ENCODE peak calls at places on chromosomes 1 and 21, in six cellular contexts. H is bronchial epithelial cell, I is lower leg skin, Q is cardiac fibroblast, R is upper lobe of right lung, O is psoas muscle. Z is an unnamed sample.

GRCh38 chr1:162040657-162041056 is 17.0 kb upstream of the OLFML2B start:
- DNase-seq in R (no peak), H (peak; percentile 65), Q (peak; percentile 67), I (no peak), O (no peak), Z (no peak)

GRCh38 chr21:16578912-16579311 is 849.1 kb downstream of the USP25 start:
- DNase-seq in H (no peak), Q (no peak), I (no peak), R (no peak), O (no peak), Z (no peak)

GRCh38 chr21:27132270-27132669 is 165.4 kb upstream of the ADAMTS5 start:
- DNase-seq in H (no peak), I (no peak), Q (peak; percentile 61), O (no peak), R (no peak), Z (no peak)

GRCh38 chr1:221530791-221531190 is 211.1 kb downstream of the DUSP10 start:
- DNase-seq in O (no peak), Q (no peak), R (no peak), I (no peak), H (no peak), Z (no peak)

GRCh38 chr1:46546210-46546609 is 5.2 kb downstream of the KNCN start:
- DNase-seq in R (no peak), H (no peak), I (no peak), O (no peak), Q (no peak), Z (no peak)

GRCh38 chr1:55781944-55782482 is 566.8 kb upstream of the USP24 start:
- DNase-seq in R (no peak), Q (peak; percentile 75), I (no peak), O (no peak), H (peak; percentile 77), Z (no peak)

GRCh38 chr1:60281360-60281932 is 207.9 kb upstream of the C1orf87 start:
- DNase-seq in Q (peak; percentile 93), R (no peak), I (peak; percentile 88), H (peak; percentile 87), O (peak; percentile 35), Z (peak; percentile 34)

GRCh38 chr1:8343464-8344001 is 25.6 kb downstream of the SLC45A1 start:
- DNase-seq in Q (peak; percentile 97), I (peak; percentile 94), O (peak; percentile 87), H (peak; percentile 86), R (peak; percentile 76), Z (no peak)

GRCh38 chr1:6554907-6555778 is at the start of gene TAS1R1:
- DNase-seq in I (peak; percentile 85), H (no peak), R (peak; percentile 73), Q (no peak), O (peak; percentile 39), Z (no peak)

GRCh38 chr1:77906624-77907023 is 18.2 kb downstream of the NEXN start:
- DNase-seq in R (no peak), O (no peak), I (no peak), Q (no peak), H (no peak), Z (no peak)

GRCh38 chr1:43206721-43207228 is 34.6 kb downstream of the CFAP57 start:
- DNase-seq in O (no peak), I (peak; percentile 82), Q (peak; percentile 97), R (peak; percentile 72), H (peak; percentile 90), Z (no peak)

GRCh38 chr1:67596674-67597073 is 88.3 kb upstream of the GADD45A start:
- DNase-seq in H (no peak), O (no peak), Q (no peak), I (peak; percentile 71), R (no peak), Z (no peak)

GRCh38 chr1:22207605-22208264 is 64.8 kb upstream of the WNT4 start:
- DNase-seq in I (no peak), R (no peak), H (no peak), Q (no peak), O (no peak), Z (no peak)

GRCh38 chr1:4699724-4700301 is 45.4 kb downstream of the AJAP1 start:
- DNase-seq in O (no peak), H (no peak), Q (no peak), R (no peak), I (no peak), Z (no peak)

GRCh38 chr21:42089665-42090310 is 18.7 kb downstream of the UMODL1 start:
- DNase-seq in O (no peak), H (no peak), Q (no peak), I (no peak), R (no peak), Z (no peak)

GRCh38 chr1:239493736-239494285 is 107.4 kb downstream of the CHRM3 start:
- DNase-seq in H (peak; percentile 4), Q (no peak), R (no peak), I (no peak), O (no peak), Z (no peak)

GRCh38 chr21:44083631-44084291 is 23.4 kb upstream of the PWP2 start:
- DNase-seq in R (peak; percentile 57), I (peak; percentile 76), H (peak; percentile 6), Q (no peak), O (no peak), Z (no peak)

GRCh38 chr21:29372063-29372802 is 73.5 kb downstream of the BACH1 start:
- DNase-seq in I (no peak), Q (peak; percentile 91), R (no peak), H (peak; percentile 69), O (no peak), Z (peak; percentile 68)

GRCh38 chr1:148264374-148265276 is 112.5 kb upstream of the NBPF11 start:
- DNase-seq in R (no peak), Q (peak; percentile 95), H (peak; percentile 90), I (no peak), O (no peak), Z (no peak)

GRCh38 chr21:37270576-37271365 is 3.6 kb upstream of the VPS26C start:
- DNase-seq in Q (no peak), I (no peak), O (no peak), R (no peak), H (peak; percentile 50), Z (no peak)

DNA sequence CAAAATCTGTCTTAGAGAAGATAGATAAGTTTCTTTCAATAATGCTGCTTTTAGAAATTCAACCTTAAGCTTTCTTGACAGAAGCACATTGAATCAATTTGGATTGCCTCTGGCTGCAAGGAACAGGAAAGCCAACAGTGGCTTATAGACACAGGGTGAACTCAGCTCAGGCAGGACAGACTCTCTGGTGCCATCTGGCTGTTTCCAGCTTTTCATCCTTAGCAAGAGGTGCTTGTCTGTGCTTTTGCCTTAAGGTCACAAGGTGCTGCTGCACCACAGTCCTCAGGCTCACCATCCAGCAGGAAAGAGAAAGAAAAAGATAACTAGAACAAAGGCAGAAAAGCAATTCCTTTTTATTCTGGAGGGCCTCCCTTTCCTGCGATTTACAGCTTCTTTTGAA is 93.7 kb upstream of the ETS2 start:
- DNase-seq in O (no peak), H (peak; percentile 69), Q (peak; percentile 62), I (no peak), R (no peak), Z (no peak)
- TF ChIP-seq CTCF in O (peak; percentile 33), H (peak; percentile 81), Q (peak; percentile 63), I (no peak), R (peak; percentile 48), Z (peak; percentile 26)

DNA sequence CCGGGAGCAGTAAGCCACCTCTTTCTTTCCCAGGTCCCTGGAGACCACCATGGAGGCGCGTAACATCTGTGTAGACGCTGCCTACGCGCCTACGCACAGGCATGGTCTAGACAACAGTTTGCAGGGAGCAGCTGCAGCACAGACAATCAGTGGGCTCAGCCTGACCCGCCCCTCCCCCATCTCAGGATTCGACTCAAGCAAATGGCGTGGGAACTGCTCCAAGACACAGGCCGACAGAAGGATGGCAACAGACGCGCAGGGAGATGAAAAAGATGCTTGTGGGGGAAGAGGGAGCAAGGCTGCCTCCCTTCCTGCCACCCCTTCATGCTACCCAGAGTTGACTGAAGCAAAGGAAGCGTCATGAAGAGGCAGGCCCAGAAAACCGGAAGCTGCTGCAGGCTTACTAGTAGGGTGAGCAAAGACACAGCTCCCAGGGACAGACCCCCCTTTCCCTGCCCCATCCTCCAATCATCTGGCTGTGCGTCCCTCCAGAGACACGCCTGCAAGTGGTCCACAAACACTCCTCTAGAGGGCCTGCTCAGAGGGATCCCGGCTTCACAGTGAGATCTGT is 19.5 kb downstream of the STK40 start:
- DNase-seq in R (no peak), O (no peak), H (no peak), Q (peak; percentile 68), I (no peak), Z (no peak)
- TF ChIP-seq CTCF in R (no peak), O (no peak), H (no peak), Q (no peak), I (no peak), Z (peak; percentile 4)

GRCh38 chr1:87600848-87601247 is 272.2 kb downstream of the LMO4 start:
- DNase-seq in O (no peak), H (peak; percentile 50), Q (peak; percentile 13), I (no peak), R (no peak), Z (no peak)

GRCh38 chr1:87595384-87595781 is 266.7 kb downstream of the LMO4 start:
- DNase-seq in Q (no peak), H (no peak), O (no peak), I (no peak), R (no peak), Z (no peak)

GRCh38 chr1:87594736-87595383 is 266.2 kb downstream of the LMO4 start:
- DNase-seq in I (no peak), O (no peak), H (no peak), R (no peak), Q (peak; percentile 3), Z (no peak)

GRCh38 chr1:87600070-87600469 is 271.4 kb downstream of the LMO4 start:
- DNase-seq in H (no peak), R (no peak), O (no peak), Q (no peak), I (no peak), Z (no peak)

DNA sequence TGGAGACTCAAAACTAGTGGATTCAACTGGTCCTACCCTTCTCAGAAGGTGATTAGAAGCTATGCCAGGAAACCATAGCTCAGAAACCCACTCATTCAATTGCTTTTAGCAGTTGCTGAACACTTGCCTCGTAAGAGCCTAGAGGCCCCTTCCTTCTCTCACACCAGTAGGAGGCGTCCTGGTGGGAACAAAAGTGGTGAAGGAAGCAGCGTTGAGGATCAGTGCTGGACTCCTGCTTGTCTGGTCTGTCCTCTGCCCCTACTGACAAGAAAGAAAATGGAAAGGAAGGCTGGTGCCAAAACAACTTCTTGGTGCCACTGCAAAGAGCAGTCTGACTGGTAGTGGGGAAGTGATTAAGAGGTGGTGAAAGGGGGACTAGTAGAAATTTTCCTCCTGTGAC is 269.7 kb downstream of the LMO4 start:
- DNase-seq in I (no peak), O (no peak), Q (no peak), R (no peak), H (no peak), Z (no peak)
- TF ChIP-seq CTCF in I (no peak), O (no peak), Q (peak; percentile 10), R (no peak), H (peak; percentile 5), Z (no peak)

GRCh38 chr1:158794247-158794646 is 13.2 kb upstream of the OR6N2 start:
- DNase-seq in Q (no peak), R (no peak), H (no peak), O (no peak), I (no peak), Z (no peak)

GRCh38 chr1:158799689-158800088 is 18.7 kb upstream of the OR6N2 start:
- DNase-seq in I (no peak), R (no peak), Q (no peak), H (no peak), O (no peak), Z (no peak)

GRCh38 chr1:158803681-158804080 is 22.7 kb upstream of the OR6N2 start:
- DNase-seq in R (no peak), Q (no peak), I (no peak), H (no peak), O (no peak), Z (no peak)

GRCh38 chr1:158793604-158794003 is 12.6 kb upstream of the OR6N2 start:
- DNase-seq in I (no peak), Q (no peak), O (no peak), H (no peak), R (no peak), Z (no peak)

GRCh38 chr1:158798531-158798930 is 17.5 kb upstream of the OR6N2 start:
- DNase-seq in Q (peak; percentile 3), H (no peak), R (no peak), I (no peak), O (no peak), Z (no peak)
- TF ChIP-seq CTCF in Q (no peak), H (no peak), R (peak; percentile 30), I (no peak), O (no peak), Z (no peak)

Z was measured in GM10248.